ENCODE peak calls at places on chromosomes 12 and 14, in seven cellular contexts. N is astrocyte of the spinal cord, F is neural progenitor cell, G is uterus, W is lower lobe of right lung, J is heart left ventricle, D is left ventricle myocardium inferior. V is an unnamed sample.

GRCh38 chr12:120144215-120144614 is 27.7 kb upstream of the RAB35 start:
- DNase-seq in F (no peak), W (no peak), G (no peak), N (no peak), D (no peak), J (no peak), V (no peak)

GRCh38 chr12:93453633-93454032 is 11.9 kb upstream of the UBE2N start:
- DNase-seq in W (no peak), J (no peak), G (no peak), F (peak), N (peak), D (no peak), V (no peak)

GRCh38 chr14:64536488-64537245 is 3.9 kb upstream of the HSPA2 start:
- DNase-seq in W (no peak), G (no peak), J (no peak), N (peak), F (no peak), D (no peak), V (no peak)

GRCh38 chr12:49912345-49912744 is 8.6 kb upstream of the FAIM2 start:
- DNase-seq in N (no peak), D (peak), W (no peak), G (peak), J (no peak), F (no peak), V (no peak)

GRCh38 chr12:111320233-111321050 is 48.5 kb downstream of the PHETA1 start:
- DNase-seq in N (no peak), G (no peak), W (no peak), D (no peak), J (no peak), F (no peak), V (no peak)

GRCh38 chr14:50311337-50311973 is 574 bp downstream of the L2HGDH start:
- DNase-seq in J (no peak), W (no peak), N (no peak), G (no peak), D (no peak), F (peak), V (no peak)

GRCh38 chr12:116592116-116592637 is 33.0 kb downstream of the MAP1LC3B2 start:
- DNase-seq in N (peak), D (peak), W (peak), F (no peak), G (peak), J (no peak), V (no peak)

GRCh38 chr12:113818278-113818677 is 147.8 kb downstream of the RBM19 start:
- DNase-seq in N (no peak), G (no peak), W (no peak), J (no peak), D (no peak), F (no peak), V (no peak)

GRCh38 chr12:40788276-40788675 is 96.0 kb downstream of the CNTN1 start:
- DNase-seq in N (no peak), D (no peak), F (no peak), W (no peak), G (no peak), J (no peak), V (peak)

GRCh38 chr14:78029471-78030372 is 140.5 kb upstream of the NRXN3 start:
- DNase-seq in F (peak), N (no peak), D (no peak), J (no peak), G (no peak), W (no peak), V (no peak)

GRCh38 chr12:27076930-27077329 is 5.4 kb downstream of the C12orf71 start:
- DNase-seq in D (no peak), J (no peak), F (no peak), W (no peak), G (no peak), N (no peak), V (no peak)

GRCh38 chr12:28507055-28507454 is 316.8 kb downstream of the CCDC91 start:
- DNase-seq in W (no peak), D (no peak), N (peak), J (no peak), F (no peak), G (no peak), V (no peak)

GRCh38 chr14:52015411-52016030 is 26.2 kb downstream of the RTRAF start:
- DNase-seq in J (peak), F (peak), W (no peak), N (peak), D (no peak), G (no peak), V (peak)

GRCh38 chr12:124694250-124694649 is 126.8 kb upstream of the NCOR2 start:
- DNase-seq in F (no peak), G (no peak), W (no peak), N (no peak), J (no peak), D (no peak), V (no peak)

GRCh38 chr12:114508529-114509129 is 102.7 kb upstream of the TBX5 start:
- DNase-seq in N (peak), D (peak), G (peak), J (peak), W (peak), F (peak), V (peak)

GRCh38 chr14:72961579-72962335 is 35.5 kb downstream of the DCAF4 start:
- DNase-seq in J (no peak), D (no peak), W (no peak), F (no peak), N (peak), G (no peak), V (no peak)

GRCh38 chr14:65703996-65704395 is 291.5 kb downstream of the FUT8 start:
- DNase-seq in W (no peak), F (no peak), D (no peak), N (peak), G (no peak), J (no peak), V (no peak)

GRCh38 chr12:82757059-82757458 is 70.4 kb downstream of the TMTC2 start:
- DNase-seq in J (no peak), F (no peak), D (no peak), G (no peak), N (no peak), W (no peak), V (no peak)

GRCh38 chr12:13941258-13942249 is 39.8 kb downstream of the GRIN2B start:
- DNase-seq in N (peak), J (peak), G (no peak), F (peak), D (no peak), W (no peak), V (peak)

GRCh38 chr14:47044841-47045240 is 393.3 kb upstream of the RPL10L start:
- DNase-seq in G (no peak), J (no peak), N (peak), F (peak), D (no peak), W (no peak), V (no peak)

GRCh38 chr14:100677152-100677924 is 49.4 kb upstream of the DLK1 start:
- DNase-seq in J (peak), F (no peak), D (peak), G (peak), N (no peak), W (no peak), V (no peak)

GRCh38 chr12:14111230-14111865 is 129.9 kb upstream of the GRIN2B start:
- DNase-seq in W (no peak), G (no peak), J (no peak), D (no peak), N (no peak), F (peak), V (no peak)

GRCh38 chr12:131132118-131132892 is 178.6 kb downstream of the ADGRD1 start:
- DNase-seq in J (peak), D (peak), G (peak), F (peak), W (peak), N (peak), V (peak)

GRCh38 chr12:26721800-26722199 is 111.2 kb downstream of the ITPR2 start:
- DNase-seq in G (no peak), J (no peak), D (no peak), F (no peak), W (no peak), N (no peak), V (no peak)

GRCh38 chr14:104698688-104699425 is 9.4 kb downstream of the INF2 start:
- DNase-seq in F (no peak), G (peak), W (no peak), N (no peak), D (peak), J (peak), V (no peak)

GRCh38 chr14:24246765-24247212 is 4.4 kb upstream of the TINF2 start:
- DNase-seq in F (no peak), N (no peak), G (no peak), W (no peak), D (no peak), J (no peak), V (no peak)

GRCh38 chr12:123150804-123151678 is at the start of gene PITPNM2:
- DNase-seq in N (peak), J (peak), F (peak), D (peak), G (peak), W (peak), V (peak)

GRCh38 chr12:62898568-62898967 is 36.4 kb downstream of the PPM1H start:
- DNase-seq in F (no peak), D (no peak), G (no peak), W (no peak), J (no peak), N (no peak), V (no peak)

GRCh38 chr12:114440450-114441383 is 34.8 kb upstream of the TBX5 start:
- DNase-seq in D (no peak), W (no peak), J (no peak), N (no peak), G (no peak), F (peak), V (peak)

GRCh38 chr14:33765251-33765650 is 185.6 kb downstream of the EGLN3 start:
- DNase-seq in J (peak), G (no peak), W (no peak), N (peak), F (peak), D (peak), V (peak)

GRCh38 chr12:4562034-4562657 is at the start of gene DYRK4:
- DNase-seq in F (peak), D (peak), N (peak), J (peak), W (peak), G (peak), V (peak)

GRCh38 chr12:69309461-69309860 is 38.7 kb upstream of the LYZ start:
- DNase-seq in F (no peak), D (no peak), N (no peak), J (no peak), G (no peak), W (no peak), V (no peak)

GRCh38 chr12:28933864-28934527 is 215.1 kb upstream of the FAR2 start:
- DNase-seq in J (no peak), N (no peak), G (no peak), W (no peak), D (no peak), F (no peak), V (no peak)

GRCh38 chr12:109461846-109462766 is 15.0 kb downstream of the KCTD10 start:
- DNase-seq in G (peak), N (peak), W (peak), D (peak), J (peak), F (peak), V (peak)

GRCh38 chr14:75049731-75050201 is 1.5 kb downstream of the MLH3 start:
- DNase-seq in N (no peak), F (no peak), G (no peak), W (no peak), D (no peak), J (no peak), V (no peak)

GRCh38 chr12:51721281-51721940 is 127.1 kb downstream of the FIGNL2 start:
- DNase-seq in G (no peak), J (peak), F (peak), D (peak), W (peak), N (peak), V (peak)

GRCh38 chr12:97308576-97309198 is 153.9 kb upstream of the RMST start:
- DNase-seq in D (no peak), W (no peak), F (peak), N (peak), G (no peak), J (no peak), V (no peak)

GRCh38 chr14:94050231-94050880 is 24.2 kb downstream of the OTUB2 start:
- DNase-seq in J (peak), N (no peak), F (no peak), D (peak), G (no peak), W (peak), V (no peak)

GRCh38 chr12:127430401-127430800 is 836.6 kb upstream of the TMEM132C start:
- DNase-seq in G (no peak), N (no peak), F (no peak), J (no peak), W (no peak), D (no peak), V (no peak)

DNA sequence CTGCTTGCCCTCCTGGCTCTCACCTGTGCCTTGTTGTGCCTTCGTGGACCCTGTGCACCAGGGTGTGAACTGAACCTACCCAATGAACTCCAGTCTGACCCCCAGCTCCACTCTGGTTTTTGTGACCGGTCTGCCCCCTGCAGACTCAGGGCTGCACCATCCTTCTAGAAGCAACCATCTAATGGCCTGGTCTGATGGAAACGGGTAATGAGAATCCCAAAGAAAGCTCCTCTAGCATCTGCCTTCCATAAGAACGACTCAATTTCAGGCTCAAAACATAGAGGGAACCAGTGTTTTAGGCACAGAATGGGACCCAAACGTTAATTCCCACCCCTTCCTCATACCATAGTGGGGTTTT is 176.7 kb upstream of the PRMT8 start:
- DNase-seq in G (no peak), W (no peak), D (no peak), F (no peak), N (no peak), J (no peak), V (no peak)
- TF ChIP-seq CTCF in G (no peak), W (no peak), D (no peak), F (no peak), N (no peak), J (no peak), V (no peak)

DNA sequence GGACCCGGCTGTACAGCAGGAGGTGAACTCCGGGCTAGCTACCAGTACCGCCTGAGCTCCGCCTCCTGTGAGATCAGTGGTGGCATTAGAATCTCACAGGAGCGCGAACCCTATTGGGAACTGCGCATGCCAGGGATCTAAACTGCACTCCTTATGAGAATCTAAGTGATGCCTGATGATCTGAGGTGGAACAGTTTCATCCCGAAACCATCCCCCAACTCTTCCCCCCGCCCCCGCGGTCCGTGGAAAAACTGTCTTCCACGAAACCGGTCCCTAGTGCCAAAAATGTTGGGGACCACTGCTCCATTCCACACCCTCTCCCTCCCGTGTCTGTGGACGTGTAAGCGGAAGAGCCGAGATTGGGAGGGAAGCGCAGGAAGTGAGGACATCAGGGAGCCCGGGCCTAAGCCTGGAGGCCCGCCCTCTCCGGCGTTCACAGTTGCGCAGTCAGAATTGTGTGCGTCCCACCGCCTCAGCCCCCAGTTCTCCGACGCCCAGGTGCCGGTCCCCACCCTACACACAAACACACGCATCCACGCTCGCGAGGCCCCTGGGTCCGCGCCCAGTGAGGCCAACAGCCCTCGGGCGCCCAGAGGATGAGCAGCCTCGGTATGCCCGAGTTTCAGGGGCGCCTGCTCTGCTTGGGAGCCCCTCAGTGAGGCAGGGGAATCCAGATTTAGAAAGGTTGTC is 1.8 kb upstream of the RNASE4 start:
- DNase-seq in W (peak), J (peak), D (peak), G (peak), N (peak), F (peak), V (peak)
- TF ChIP-seq CTCF in W (no peak), J (no peak), D (no peak), G (no peak), N (no peak), F (no peak), V (no peak)

GRCh38 chr14:54881761-54882401 is 20.7 kb downstream of the GCH1 start:
- DNase-seq in F (no peak), N (peak), G (no peak), D (no peak), J (no peak), W (no peak), V (no peak)

GRCh38 chr14:54882521-54882920 is 20.1 kb downstream of the GCH1 start:
- DNase-seq in G (no peak), J (no peak), D (no peak), W (no peak), N (no peak), F (no peak), V (no peak)

GRCh38 chr14:54877703-54878021 is 25.0 kb downstream of the GCH1 start:
- DNase-seq in W (no peak), G (no peak), F (peak), D (no peak), N (no peak), J (no peak), V (no peak)

GRCh38 chr14:54877015-54877702 is 25.5 kb downstream of the GCH1 start:
- DNase-seq in J (no peak), D (no peak), N (no peak), F (no peak), W (no peak), G (no peak), V (no peak)

GRCh38 chr14:54881235-54881760 is 21.3 kb downstream of the GCH1 start:
- DNase-seq in G (no peak), N (peak), W (no peak), J (peak), F (no peak), D (no peak), V (no peak)
- TF ChIP-seq CTCF in G (no peak), N (no peak), W (no peak), J (no peak), F (no peak), D (no peak), V (no peak)

DNA sequence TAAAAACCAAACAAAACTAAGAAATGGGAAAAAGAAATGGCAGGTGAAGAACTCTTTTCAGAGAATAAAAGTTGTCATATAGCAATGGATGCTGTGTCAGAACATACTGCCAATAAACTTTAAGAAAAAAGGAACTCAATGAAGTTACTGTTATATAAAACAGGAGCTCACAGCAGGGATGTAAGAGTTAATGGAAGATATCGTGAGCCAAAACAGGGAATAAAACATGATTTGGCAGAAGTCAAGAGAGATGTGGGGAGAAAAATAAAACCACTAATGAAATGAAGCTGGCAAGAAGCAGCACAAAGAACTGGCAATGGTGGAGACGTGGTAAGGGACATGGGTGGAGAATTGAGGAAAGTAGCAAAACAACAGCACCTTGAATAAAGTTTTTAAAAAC is 61.0 kb downstream of the TAOK3 start:
- DNase-seq in F (no peak), W (no peak), G (no peak), J (no peak), D (no peak), N (peak), V (no peak)
- TF ChIP-seq CTCF in F (no peak), W (no peak), G (no peak), J (no peak), D (no peak), N (no peak), V (no peak)

GRCh38 chr12:103964805-103965204 is 867 bp upstream of the TDG start:
- DNase-seq in N (no peak), G (no peak), F (no peak), J (no peak), D (no peak), W (no peak), V (no peak)

GRCh38 chr12:103966736-103967135 is 1.1 kb downstream of the TDG start:
- DNase-seq in W (no peak), G (no peak), D (no peak), N (peak), J (no peak), F (peak), V (no peak)

GRCh38 chr12:103962493-103962892 is 3.2 kb upstream of the TDG start:
- DNase-seq in W (no peak), F (no peak), N (no peak), J (no peak), D (no peak), G (no peak), V (no peak)

GRCh38 chr12:103965255-103965589 is 450 bp upstream of the TDG start:
- DNase-seq in W (no peak), G (no peak), J (no peak), D (no peak), N (no peak), F (no peak), V (no peak)

GRCh38 chr12:103965590-103966407 is at the start of gene TDG:
- DNase-seq in J (peak), N (peak), D (peak), F (peak), W (peak), G (peak), V (peak)
- TF ChIP-seq CTCF in J (no peak), N (no peak), D (peak), F (peak), W (no peak), G (peak), V (no peak)

GRCh38 chr12:57229041-57229633 is 374 bp upstream of the SHMT2 start:
- DNase-seq in G (no peak), F (no peak), N (peak), W (no peak), D (no peak), J (no peak), V (no peak)
- TF ChIP-seq CTCF in G (peak), F (no peak), N (no peak), W (no peak), D (peak), J (peak), V (no peak)

DNA sequence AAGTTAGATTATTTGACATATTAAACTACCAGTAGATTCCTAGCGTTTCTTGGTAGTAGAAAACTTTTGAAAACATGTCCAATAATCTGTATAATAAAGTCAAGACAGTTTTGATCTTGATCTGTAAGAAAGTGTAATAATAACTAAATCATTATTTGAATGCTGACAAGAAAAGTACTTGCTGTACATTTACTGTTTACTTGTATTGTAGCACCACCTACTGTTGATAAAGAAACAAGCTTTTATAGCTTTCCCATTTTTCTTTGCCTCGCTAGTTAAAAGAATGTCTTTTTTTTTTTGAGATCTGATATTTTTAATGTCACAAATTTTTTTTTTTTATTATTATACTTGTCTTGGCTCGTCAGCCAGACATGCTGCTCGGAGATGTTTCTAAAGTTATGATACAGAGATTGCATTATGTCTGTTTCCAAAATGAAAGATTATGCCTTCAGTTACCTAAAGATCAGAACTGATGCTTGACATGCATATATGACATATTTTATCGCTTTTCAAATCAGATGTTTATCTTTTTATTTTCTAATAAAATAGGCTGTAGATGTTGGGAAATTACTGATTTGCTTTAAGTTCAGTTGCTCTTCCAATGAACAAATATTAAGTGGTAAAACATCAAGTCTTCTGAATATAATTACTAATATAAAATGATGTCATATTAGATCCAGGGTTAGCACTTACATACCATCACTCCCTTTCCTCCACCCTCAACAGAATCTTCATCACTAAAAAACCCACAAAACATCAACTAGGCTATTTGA is 140.5 kb downstream of the AKAP6 start:
- DNase-seq in F (peak), W (no peak), D (no peak), J (no peak), G (no peak), N (peak), V (no peak)
- TF ChIP-seq CTCF in F (peak), W (peak), D (peak), J (peak), G (peak), N (peak), V (peak)

V was measured in glutamatergic neuron.